ENCODE peak calls at places on chromosomes 4 and X, in six cellular contexts. Z is lung, L is pancreas, W is sigmoid colon, M is HepG2, S is hepatocyte. B is an unnamed sample. For H3K4me1, the result is how much of the 10 kb centered on the place peaks cover.

GRCh38 chr4:108078024-108078733 is 88.5 kb downstream of the HADH start:
- DNase-seq in M (no peak), L (no peak), W (no peak), Z (no peak), S (no peak), B (no peak)

GRCh38 chrX:28022371-28022770 is 41.1 kb upstream of the DCAF8L1 start:
- DNase-seq in W (no peak), S (no peak), L (no peak), Z (no peak), M (no peak), B (no peak)

GRCh38 chrX:22300130-22300529 is 27.4 kb downstream of the CBLL2 start:
- DNase-seq in S (peak), L (no peak), Z (no peak), M (no peak), W (peak), B (no peak)

GRCh38 chr4:32112891-32113290 is 1392.7 kb downstream of the PCDH7 start:
- DNase-seq in L (no peak), Z (no peak), S (no peak), W (no peak), M (no peak), B (no peak)

GRCh38 chr4:146654976-146655761 is 16.5 kb downstream of the POU4F2 start:
- DNase-seq in S (peak), L (peak), Z (no peak), M (no peak), W (no peak), B (no peak)

GRCh38 chr4:59553063-59553738 is 1646.9 kb upstream of the ADGRL3 start:
- DNase-seq in L (no peak), Z (no peak), M (no peak), W (no peak), S (no peak), B (no peak)

GRCh38 chr4:121484633-121485032 is 103.8 kb upstream of the QRFPR start:
- DNase-seq in W (no peak), L (no peak), Z (no peak), S (peak), M (peak), B (no peak)

GRCh38 chrX:120144178-120144844 is 14.1 kb upstream of the RHOXF2 start:
- DNase-seq in W (no peak), S (no peak), M (no peak), Z (no peak), L (no peak), B (no peak)

GRCh38 chr4:115851918-115852766 is 738.7 kb upstream of the NDST4 start:
- DNase-seq in M (peak), W (no peak), Z (peak), L (peak), S (peak), B (peak)

GRCh38 chrX:47373198-47373597 is 2.8 kb downstream of the ZNF157 start:
- DNase-seq in S (no peak), L (no peak), Z (no peak), M (no peak), W (no peak), B (no peak)

GRCh38 chr4:189659302-189659701 is 281.4 kb upstream of the FRG1 start:
- DNase-seq in S (no peak), Z (no peak), L (no peak), M (no peak), W (no peak), B (no peak)

GRCh38 chr4:7210818-7211217 is 18.5 kb downstream of the SORCS2 start:
- DNase-seq in W (no peak), M (no peak), L (no peak), Z (no peak), S (no peak), B (no peak)

GRCh38 chrX:118062817-118063615 is 53.6 kb downstream of the KLHL13 start:
- DNase-seq in Z (no peak), S (no peak), L (no peak), M (no peak), W (no peak), B (no peak)

GRCh38 chrX:2490634-2491033 is 10.1 kb downstream of the DHRSX start:
- DNase-seq in Z (no peak), S (no peak), W (no peak), M (no peak), L (no peak), B (peak)

GRCh38 chrX:154348646-154349358 is 25.6 kb downstream of the FLNA start:
- DNase-seq in L (peak), M (no peak), S (no peak), Z (no peak), W (peak), B (peak)

GRCh38 chr4:38856524-38857337 is at the start of gene TLR6:
- DNase-seq in Z (peak), M (peak), W (no peak), L (no peak), S (peak), B (peak)

GRCh38 chr4:52103314-52103713 is 52.2 kb downstream of the SPATA18 start:
- DNase-seq in M (no peak), L (no peak), Z (no peak), W (no peak), S (peak), B (no peak)

GRCh38 chr4:959338-960139 is 13.8 kb downstream of the DGKQ start:
- DNase-seq in M (no peak), S (no peak), L (peak), W (peak), Z (no peak), B (no peak)

GRCh38 chr4:47642985-47643745 is 158.1 kb downstream of the ATP10D start:
- DNase-seq in M (no peak), Z (no peak), S (no peak), W (no peak), L (no peak), B (no peak)

GRCh38 chr4:17814140-17814539 is 3.4 kb downstream of the NCAPG start:
- DNase-seq in Z (no peak), L (no peak), W (no peak), M (no peak), S (no peak), B (no peak)

GRCh38 chrX:106481341-106481740 is 130.4 kb upstream of the RADX start:
- DNase-seq in W (no peak), M (peak), S (peak), Z (peak), L (no peak), B (peak)

GRCh38 chr4:119026662-119027444 is 108.8 kb upstream of the MYOZ2 start:
- DNase-seq in L (no peak), M (no peak), W (peak), Z (no peak), S (no peak), B (no peak)

GRCh38 chr4:31185014-31185585 is 464.9 kb downstream of the PCDH7 start:
- DNase-seq in Z (no peak), W (no peak), S (no peak), L (peak), M (no peak), B (no peak)

GRCh38 chr4:4394644-4395043 is 7.7 kb downstream of the NSG1 start:
- DNase-seq in L (no peak), M (no peak), Z (no peak), W (no peak), S (no peak), B (no peak)

GRCh38 chr4:137956256-137956655 is 285.9 kb downstream of the SLC7A11 start:
- DNase-seq in L (no peak), W (no peak), Z (no peak), S (no peak), M (no peak), B (no peak)

GRCh38 chr4:62601737-62602136 is 1401.6 kb downstream of the ADGRL3 start:
- DNase-seq in M (no peak), Z (no peak), S (no peak), L (no peak), W (no peak), B (no peak)

GRCh38 chr4:94758700-94759399 is 1.1 kb downstream of the BMPR1B start:
- DNase-seq in W (no peak), M (no peak), L (no peak), Z (no peak), S (no peak), B (peak)

GRCh38 chr4:10611673-10612072 is 72.9 kb downstream of the CLNK start:
- DNase-seq in S (peak), W (no peak), Z (no peak), L (no peak), M (no peak), B (peak)

GRCh38 chrX:155048997-155049619 is 21.8 kb downstream of the CMC4 start:
- DNase-seq in Z (peak), W (peak), S (peak), M (peak), L (no peak), B (peak)

GRCh38 chr4:81531410-81531809 is 59.7 kb upstream of the RASGEF1B start:
- DNase-seq in Z (no peak), L (no peak), S (no peak), M (no peak), W (no peak), B (no peak)

GRCh38 chr4:114659386-114660008 is 60.9 kb downstream of the UGT8 start:
- DNase-seq in S (peak), M (peak), W (no peak), Z (peak), L (no peak), B (peak)

GRCh38 chr4:40909363-40909876 is 159.7 kb downstream of the NSUN7 start:
- DNase-seq in W (peak), M (no peak), Z (no peak), L (no peak), S (peak), B (no peak)

GRCh38 chr4:72566573-72566972 is 2.4 kb downstream of the ADAMTS3 start:
- DNase-seq in Z (no peak), L (no peak), W (no peak), S (no peak), M (no peak), B (no peak)

GRCh38 chr4:112140536-112140935 is 4.7 kb upstream of the FAM241A start:
- DNase-seq in L (no peak), W (no peak), S (no peak), Z (no peak), M (peak), B (no peak)

GRCh38 chr4:2789351-2789750 is 3.5 kb upstream of the SH3BP2 start:
- DNase-seq in Z (no peak), L (peak), M (no peak), S (no peak), W (peak), B (no peak)

GRCh38 chr4:30720021-30720655 is at the start of gene PCDH7:
- DNase-seq in M (no peak), S (peak), Z (no peak), W (peak), L (peak), B (peak)

GRCh38 chr4:119233750-119234149 is 21.2 kb downstream of the USP53 start:
- DNase-seq in M (no peak), Z (no peak), W (no peak), S (no peak), L (no peak), B (no peak)

GRCh38 chr4:158018831-158019230 is 154.0 kb downstream of the GASK1B start:
- DNase-seq in W (no peak), Z (no peak), S (no peak), M (no peak), L (no peak), B (no peak)

GRCh38 chr4:158018090-158018808 is 154.6 kb downstream of the GASK1B start:
- DNase-seq in S (no peak), Z (no peak), M (no peak), L (no peak), W (no peak), B (no peak)

GRCh38 chr4:158020734-158021346 is 152.0 kb downstream of the GASK1B start:
- DNase-seq in L (no peak), W (no peak), M (peak), Z (no peak), S (peak), B (no peak)

GRCh38 chr4:158016511-158016910 is 156.3 kb downstream of the GASK1B start:
- DNase-seq in L (no peak), Z (no peak), W (no peak), M (no peak), S (no peak), B (no peak)

GRCh38 chr4:158020175-158020574 is 152.7 kb downstream of the GASK1B start:
- DNase-seq in Z (no peak), S (peak), M (peak), L (no peak), W (peak), B (peak)
- H3K4me1 ChIP-seq in Z (under half), S (under half), M (under half), L (under half), W (under half), B (under half)

GRCh38 chr4:54232151-54232688 is 3.1 kb downstream of the PDGFRA start:
- DNase-seq in S (peak), Z (no peak), W (no peak), L (peak), M (no peak), B (no peak)

GRCh38 chr4:54233697-54234496 is 4.8 kb downstream of the PDGFRA start:
- DNase-seq in W (peak), S (peak), Z (peak), L (peak), M (peak), B (peak)

GRCh38 chr4:54233128-54233696 is 4.1 kb downstream of the PDGFRA start:
- DNase-seq in L (peak), W (peak), Z (peak), S (peak), M (peak), B (peak)

GRCh38 chr4:54231419-54232150 is 2.5 kb downstream of the PDGFRA start:
- DNase-seq in M (no peak), L (peak), W (peak), S (peak), Z (no peak), B (peak)

DNA sequence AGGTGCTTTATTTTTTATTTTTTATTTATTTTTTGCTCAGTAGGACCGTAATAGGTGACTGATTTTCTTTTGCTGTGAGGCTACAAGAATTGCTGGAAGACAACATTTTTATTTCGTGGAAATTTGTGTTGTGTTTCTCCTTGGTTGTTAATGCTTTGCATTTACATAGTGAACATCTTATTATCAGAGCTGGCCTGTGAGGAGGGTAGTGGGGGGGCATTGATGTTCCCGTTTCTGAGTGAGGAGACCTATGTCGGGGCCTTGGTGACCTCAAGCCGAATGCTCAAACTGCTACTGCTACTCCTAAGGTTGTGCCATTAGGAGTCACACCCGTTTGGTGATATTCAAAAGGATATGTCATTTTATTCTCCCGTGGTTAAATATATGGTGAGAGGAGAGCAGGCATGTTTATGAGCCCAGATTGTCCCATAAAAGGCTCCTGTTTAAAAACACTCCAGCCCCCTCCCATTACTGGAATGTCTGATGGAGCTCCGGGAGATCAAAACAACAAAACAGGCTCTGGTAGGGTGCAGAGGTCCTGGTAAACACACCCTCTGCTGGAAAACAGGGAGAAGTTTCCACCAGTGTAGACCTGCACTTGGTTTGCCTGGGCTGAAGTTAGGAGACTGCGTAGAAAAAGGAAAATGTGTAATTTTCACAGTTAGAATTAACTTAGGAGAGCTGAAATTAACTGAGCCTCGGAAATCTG is 5.6 kb downstream of the PDGFRA start:
- DNase-seq in Z (no peak), L (no peak), S (no peak), W (no peak), M (no peak), B (no peak)
- H3K4me3 ChIP-seq in Z (no peak), L (no peak), S (peak), W (peak), M (no peak), B (no peak)

DNA sequence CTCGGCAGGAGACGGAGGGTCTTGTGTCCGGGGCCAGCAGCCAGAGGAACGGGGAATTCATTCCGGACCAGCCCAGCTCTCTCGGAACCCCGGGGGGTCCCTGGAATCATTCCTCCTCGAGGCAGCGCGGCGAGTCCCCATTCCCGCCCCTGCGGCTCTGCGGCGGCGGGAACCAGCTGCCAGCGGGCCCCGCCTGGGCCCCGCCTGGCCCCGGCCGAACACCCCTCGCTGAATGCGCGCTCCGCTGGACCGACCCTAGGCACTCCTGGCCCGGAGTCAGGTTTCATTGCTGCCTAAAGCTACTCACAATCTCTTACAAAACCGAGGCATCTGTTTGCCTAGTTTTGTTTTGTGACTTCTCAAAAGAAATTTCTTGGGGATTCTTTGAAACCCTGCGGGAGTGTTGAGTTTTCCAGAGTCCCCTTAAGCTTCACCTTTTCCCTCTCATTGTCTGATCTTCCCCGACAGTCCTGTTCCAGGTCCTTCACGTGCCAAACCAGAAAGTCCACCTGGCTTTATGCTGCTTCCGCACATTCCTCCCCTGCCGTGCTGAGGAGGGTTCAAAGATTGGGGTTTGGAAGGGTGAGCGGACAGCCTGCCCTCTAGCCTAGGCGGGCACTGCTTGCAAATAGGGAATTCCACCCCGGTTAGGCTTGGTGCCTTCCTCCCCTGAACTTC is 767 bp downstream of the ARHGAP10 start:
- DNase-seq in M (no peak), W (peak), Z (peak), S (peak), L (peak), B (peak)
- TF ChIP-seq CTCF in M (no peak), W (no peak), Z (no peak), S (no peak), L (no peak), B (no peak)

GRCh38 chrX:71626576-71626975 is 8.3 kb upstream of the CXCR3 start:
- DNase-seq in M (no peak), L (no peak), W (no peak), S (no peak), Z (no peak), B (no peak)
- H3K4me1 ChIP-seq in M (half or more), L (under half), W (under half), S (under half), Z (under half), B (under half)

DNA sequence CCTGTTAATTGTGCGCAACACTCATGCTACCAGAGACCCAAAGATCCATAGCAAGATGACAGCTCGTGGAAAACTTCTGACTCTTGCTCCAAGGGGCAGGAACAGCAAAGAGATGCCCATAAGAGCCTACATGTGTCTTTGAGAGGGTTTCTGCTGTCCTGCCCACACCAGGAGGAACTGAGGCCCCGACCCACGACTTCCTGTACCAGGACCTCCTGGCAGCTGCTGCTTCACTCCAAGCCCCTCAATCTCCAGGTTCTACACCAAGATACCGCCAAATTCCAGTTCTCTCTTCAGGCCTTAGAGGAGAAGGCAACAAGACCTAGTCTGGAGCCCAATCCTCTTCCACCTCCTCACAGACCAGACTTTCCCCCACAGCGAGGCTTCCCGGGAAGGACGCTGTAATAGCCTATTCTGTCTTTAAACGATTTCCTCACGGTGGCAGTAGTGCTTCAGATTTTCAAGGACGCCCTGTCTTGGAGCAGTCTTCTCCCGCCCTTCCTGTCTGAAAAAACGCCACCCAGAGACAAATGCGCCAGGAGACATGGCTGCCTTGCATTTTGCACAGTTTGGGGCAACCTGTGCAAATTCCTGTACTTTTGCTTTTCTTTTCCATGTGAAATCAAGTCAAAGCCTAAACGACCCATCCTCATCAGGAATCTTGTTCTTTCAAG is 230.2 kb upstream of the STK26 start:
- DNase-seq in Z (peak), M (no peak), S (no peak), L (peak), W (peak), B (no peak)
- H3K4me3 ChIP-seq in Z (peak), M (no peak), S (no peak), L (peak), W (peak), B (no peak)